ENCODE peak calls at places on chromosomes 4 and X, in five cellular contexts. One of them, this sample, is unnamed.

GRCh38 chrX:132231587-132231986 is 12.3 kb upstream of the RAP2C start:
- DNase-seq in AG10803: no peak
- DNase-seq in endothelial cell: no peak
- DNase-seq in NB4: peak
- DNase-seq in nephron progenitor cell: no peak
- DNase-seq in this sample: no peak

GRCh38 chr4:135694066-135694465 is 1492.5 kb upstream of the PABPC4L start:
- DNase-seq in AG10803: no peak
- DNase-seq in endothelial cell: no peak
- DNase-seq in NB4: no peak
- DNase-seq in nephron progenitor cell: no peak
- DNase-seq in this sample: no peak

GRCh38 chrX:118346258-118347094 is 570 bp downstream of the WDR44 start:
- DNase-seq in AG10803: no peak
- DNase-seq in endothelial cell: peak
- DNase-seq in NB4: peak
- DNase-seq in nephron progenitor cell: peak
- DNase-seq in this sample: peak

GRCh38 chrX:123830309-123830708 is 29.5 kb upstream of the XIAP start:
- DNase-seq in AG10803: peak
- DNase-seq in endothelial cell: no peak
- DNase-seq in NB4: peak
- DNase-seq in nephron progenitor cell: no peak
- DNase-seq in this sample: no peak

GRCh38 chr4:35934370-35934981 is 309.8 kb downstream of the ARAP2 start:
- DNase-seq in AG10803: peak
- DNase-seq in endothelial cell: no peak
- DNase-seq in NB4: peak
- DNase-seq in nephron progenitor cell: peak
- DNase-seq in this sample: no peak

GRCh38 chr4:40621592-40622512 is 7.8 kb downstream of the RBM47 start:
- DNase-seq in AG10803: peak
- DNase-seq in endothelial cell: no peak
- DNase-seq in NB4: peak
- DNase-seq in nephron progenitor cell: no peak
- DNase-seq in this sample: no peak

GRCh38 chr4:14863420-14864364 is 138.6 kb upstream of the CPEB2 start:
- DNase-seq in AG10803: peak
- DNase-seq in endothelial cell: no peak
- DNase-seq in NB4: no peak
- DNase-seq in nephron progenitor cell: no peak
- DNase-seq in this sample: no peak

GRCh38 chr4:149605601-149606378 is 209.9 kb downstream of the IQCM start:
- DNase-seq in AG10803: peak
- DNase-seq in endothelial cell: no peak
- DNase-seq in NB4: no peak
- DNase-seq in nephron progenitor cell: no peak
- DNase-seq in this sample: no peak

GRCh38 chr4:70651864-70652506 is 14.3 kb downstream of the JCHAIN start:
- DNase-seq in AG10803: peak
- DNase-seq in endothelial cell: no peak
- DNase-seq in NB4: peak
- DNase-seq in nephron progenitor cell: no peak
- DNase-seq in this sample: no peak

GRCh38 chr4:23966720-23967119 is 76.9 kb upstream of the PPARGC1A start:
- DNase-seq in AG10803: no peak
- DNase-seq in endothelial cell: no peak
- DNase-seq in NB4: peak
- DNase-seq in nephron progenitor cell: no peak
- DNase-seq in this sample: no peak

GRCh38 chr4:144667500-144667899 is 21.5 kb downstream of the HHIP start:
- DNase-seq in AG10803: no peak
- DNase-seq in endothelial cell: no peak
- DNase-seq in NB4: no peak
- DNase-seq in nephron progenitor cell: no peak
- DNase-seq in this sample: no peak

GRCh38 chr4:86302242-86302641 is 57.6 kb downstream of the MAPK10 start:
- DNase-seq in AG10803: peak
- DNase-seq in endothelial cell: peak
- DNase-seq in NB4: no peak
- DNase-seq in nephron progenitor cell: peak
- DNase-seq in this sample: no peak

GRCh38 chrX:46662594-46662993 is 89.0 kb downstream of the CHST7 start:
- DNase-seq in AG10803: no peak
- DNase-seq in endothelial cell: no peak
- DNase-seq in NB4: no peak
- DNase-seq in nephron progenitor cell: no peak
- DNase-seq in this sample: no peak

GRCh38 chrX:71541546-71542022 is 8.7 kb downstream of the OGT start:
- DNase-seq in AG10803: peak
- DNase-seq in endothelial cell: no peak
- DNase-seq in NB4: peak
- DNase-seq in nephron progenitor cell: no peak
- DNase-seq in this sample: no peak

GRCh38 chr4:14908635-14909034 is 93.6 kb upstream of the CPEB2 start:
- DNase-seq in AG10803: no peak
- DNase-seq in endothelial cell: no peak
- DNase-seq in NB4: no peak
- DNase-seq in nephron progenitor cell: no peak
- DNase-seq in this sample: no peak

GRCh38 chr4:14445882-14446281 is 556.4 kb upstream of the CPEB2 start:
- DNase-seq in AG10803: no peak
- DNase-seq in endothelial cell: no peak
- DNase-seq in NB4: no peak
- DNase-seq in nephron progenitor cell: no peak
- DNase-seq in this sample: no peak

GRCh38 chr4:108988514-108989195 is 225.8 kb upstream of the ETNPPL start:
- DNase-seq in AG10803: peak
- DNase-seq in endothelial cell: no peak
- DNase-seq in NB4: no peak
- DNase-seq in nephron progenitor cell: no peak
- DNase-seq in this sample: no peak

GRCh38 chr4:101119141-101119540 is 228.2 kb downstream of the PPP3CA start:
- DNase-seq in AG10803: no peak
- DNase-seq in endothelial cell: no peak
- DNase-seq in NB4: no peak
- DNase-seq in nephron progenitor cell: no peak
- DNase-seq in this sample: no peak

GRCh38 chrX:19855700-19856381 is 31.6 kb downstream of the SH3KBP1 start:
- DNase-seq in AG10803: peak
- DNase-seq in endothelial cell: no peak
- DNase-seq in NB4: no peak
- DNase-seq in nephron progenitor cell: no peak
- DNase-seq in this sample: no peak

GRCh38 chrX:41971346-41971745 is 48.0 kb upstream of the CASK start:
- DNase-seq in AG10803: no peak
- DNase-seq in endothelial cell: no peak
- DNase-seq in NB4: no peak
- DNase-seq in nephron progenitor cell: no peak
- DNase-seq in this sample: no peak

GRCh38 chr4:109078724-109079123 is 223.7 kb downstream of the COL25A1 start:
- DNase-seq in AG10803: peak
- DNase-seq in endothelial cell: no peak
- DNase-seq in NB4: no peak
- DNase-seq in nephron progenitor cell: no peak
- DNase-seq in this sample: no peak

GRCh38 chrX:72095370-72095769 is 36.3 kb downstream of the RTL5 start:
- DNase-seq in AG10803: no peak
- DNase-seq in endothelial cell: no peak
- DNase-seq in NB4: no peak
- DNase-seq in nephron progenitor cell: no peak
- DNase-seq in this sample: no peak

GRCh38 chr4:37662861-37663390 is 23.2 kb downstream of the RELL1 start:
- DNase-seq in AG10803: no peak
- DNase-seq in endothelial cell: no peak
- DNase-seq in NB4: no peak
- DNase-seq in nephron progenitor cell: no peak
- DNase-seq in this sample: no peak

GRCh38 chrX:25941087-25941486 is 197.1 kb upstream of the MAGEB18 start:
- DNase-seq in AG10803: peak
- DNase-seq in endothelial cell: no peak
- DNase-seq in NB4: no peak
- DNase-seq in nephron progenitor cell: no peak
- DNase-seq in this sample: no peak

GRCh38 chr4:20698820-20699219 is 1.4 kb upstream of the PACRGL start:
- DNase-seq in AG10803: no peak
- DNase-seq in endothelial cell: no peak
- DNase-seq in NB4: peak
- DNase-seq in nephron progenitor cell: no peak
- DNase-seq in this sample: no peak

GRCh38 chr4:89889289-89889688 is 5.4 kb upstream of the MMRN1 start:
- DNase-seq in AG10803: no peak
- DNase-seq in endothelial cell: peak
- DNase-seq in NB4: no peak
- DNase-seq in nephron progenitor cell: no peak
- DNase-seq in this sample: no peak

GRCh38 chr4:108171541-108172230 is 3.0 kb upstream of the LEF1 start:
- DNase-seq in AG10803: no peak
- DNase-seq in endothelial cell: peak
- DNase-seq in NB4: no peak
- DNase-seq in nephron progenitor cell: peak
- DNase-seq in this sample: peak

GRCh38 chrX:119721487-119721886 is 28.5 kb upstream of the SEPTIN6 start:
- DNase-seq in AG10803: no peak
- DNase-seq in endothelial cell: no peak
- DNase-seq in NB4: no peak
- DNase-seq in nephron progenitor cell: no peak
- DNase-seq in this sample: no peak

DNA sequence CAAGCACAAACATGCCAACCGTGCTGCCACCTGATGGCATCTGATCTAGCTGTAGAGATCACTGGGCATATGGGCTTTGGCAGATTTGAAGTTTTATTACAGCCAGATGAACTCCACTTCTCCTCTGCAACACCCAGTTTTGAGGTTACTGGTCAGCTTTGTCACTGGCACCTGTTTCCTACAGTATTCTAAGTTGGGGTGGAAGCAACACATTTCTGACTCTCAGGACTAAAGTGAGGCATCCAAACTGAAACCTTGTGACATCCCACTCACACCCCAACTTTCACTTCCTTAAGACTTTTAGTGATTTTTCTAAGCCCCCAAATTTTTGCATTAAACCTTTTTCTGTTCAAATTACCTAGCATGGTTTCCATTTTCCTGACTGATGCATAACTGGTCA is 115.1 kb upstream of the PCDH18 start:
- DNase-seq in AG10803: no peak
- DNase-seq in endothelial cell: no peak
- DNase-seq in NB4: no peak
- DNase-seq in nephron progenitor cell: no peak
- DNase-seq in this sample: no peak
- TF ChIP-seq CTCF in AG10803: no peak
- TF ChIP-seq CTCF in endothelial cell: no peak
- TF ChIP-seq CTCF in NB4: no peak
- TF ChIP-seq CTCF in nephron progenitor cell: no peak
- TF ChIP-seq CTCF in this sample: no peak

DNA sequence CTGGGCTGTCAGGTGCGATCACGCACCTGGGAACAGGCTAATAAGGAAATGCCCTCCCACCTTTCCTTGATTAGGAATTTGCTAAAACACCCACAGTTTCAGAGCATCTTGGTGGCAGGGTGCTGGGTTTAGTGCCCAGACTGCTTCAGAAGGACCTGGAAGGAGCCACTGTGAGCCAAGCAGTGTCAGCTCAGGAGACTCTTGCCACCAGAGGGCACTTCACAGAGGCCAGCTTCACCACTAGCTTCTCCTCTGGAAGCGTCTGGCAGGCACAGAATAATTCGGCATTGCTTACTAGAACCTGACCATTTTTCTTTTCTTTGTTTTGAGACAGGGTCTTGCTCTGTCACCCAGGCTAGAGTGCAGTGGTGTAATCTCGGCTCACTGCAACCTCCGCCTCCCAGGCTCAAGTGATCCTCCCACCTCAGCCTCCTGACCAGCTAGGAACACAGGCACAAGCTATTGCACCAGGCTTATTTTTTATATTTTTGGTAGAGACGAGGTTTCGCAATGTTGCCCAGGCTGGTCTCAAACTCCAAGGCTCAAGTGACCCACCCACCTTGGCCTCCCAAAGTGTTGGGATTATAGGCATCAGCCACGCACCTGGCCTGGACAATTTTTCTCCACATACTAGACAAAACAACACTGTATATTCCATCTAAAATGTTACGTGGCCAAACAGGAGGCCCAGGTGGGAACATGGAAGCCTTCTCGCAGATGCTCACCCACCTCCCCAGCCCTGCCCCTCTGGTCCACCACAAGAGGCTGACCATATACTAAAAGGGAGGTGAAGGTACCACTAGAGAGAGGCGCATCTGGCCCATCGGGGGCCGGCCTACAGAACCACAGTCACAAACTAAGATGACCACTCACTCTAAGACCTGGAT is 14.1 kb downstream of the NOP14 start:
- DNase-seq in AG10803: peak
- DNase-seq in endothelial cell: peak
- DNase-seq in NB4: peak
- DNase-seq in nephron progenitor cell: no peak
- DNase-seq in this sample: no peak
- TF ChIP-seq CTCF in AG10803: peak
- TF ChIP-seq CTCF in endothelial cell: no peak
- TF ChIP-seq CTCF in NB4: peak
- TF ChIP-seq CTCF in nephron progenitor cell: peak
- TF ChIP-seq CTCF in this sample: peak

DNA sequence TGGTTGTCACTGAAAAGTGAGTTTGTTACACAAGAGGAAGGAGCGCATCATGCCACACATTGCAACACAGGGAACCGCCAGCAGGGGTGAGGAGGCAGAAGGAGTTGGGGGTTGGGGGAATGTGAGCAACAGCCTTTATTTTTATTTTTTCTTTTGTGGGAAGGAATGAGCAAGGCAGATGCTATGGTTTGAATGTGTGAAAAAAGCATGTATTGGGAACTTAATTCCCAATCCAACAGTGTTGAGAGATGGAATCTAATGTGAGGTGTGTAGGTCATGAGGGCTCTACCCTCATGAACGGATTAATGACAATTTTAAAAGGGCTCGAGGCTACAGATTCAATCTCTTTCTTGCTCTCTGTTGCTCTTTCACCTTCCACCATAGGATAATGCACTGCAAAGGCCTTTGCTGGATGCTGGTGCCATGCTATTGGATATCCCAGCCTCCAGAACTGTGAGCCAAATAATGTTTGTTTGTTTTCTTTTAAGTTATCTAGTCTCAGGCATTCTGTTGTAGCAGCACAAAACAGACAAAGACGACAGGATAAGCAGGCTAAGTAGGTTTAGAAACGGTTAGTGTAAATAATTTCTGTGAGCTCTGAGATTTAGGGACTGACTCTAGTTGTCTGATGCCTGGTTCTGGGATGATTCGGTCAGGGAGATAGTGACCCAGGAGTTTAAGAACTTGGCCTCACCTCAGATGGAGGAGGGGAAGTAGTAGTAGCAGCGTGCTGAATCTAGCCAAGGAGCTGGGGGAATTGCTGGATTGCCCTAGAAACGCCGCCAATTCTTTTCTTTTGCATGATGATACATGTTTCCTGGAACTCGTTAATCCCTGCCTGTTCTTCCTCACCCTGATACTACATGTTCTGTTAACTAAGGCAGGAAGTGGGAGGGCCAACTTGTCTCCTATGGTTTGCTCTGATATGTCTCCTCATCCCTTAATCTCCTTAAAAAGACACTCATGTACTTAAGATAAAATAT is 156.6 kb upstream of the CTSO start:
- DNase-seq in AG10803: peak
- DNase-seq in endothelial cell: no peak
- DNase-seq in NB4: peak
- DNase-seq in nephron progenitor cell: no peak
- DNase-seq in this sample: no peak
- TF ChIP-seq CTCF in AG10803: peak
- TF ChIP-seq CTCF in endothelial cell: peak
- TF ChIP-seq CTCF in NB4: no peak
- TF ChIP-seq CTCF in nephron progenitor cell: no peak
- TF ChIP-seq CTCF in this sample: peak

GRCh38 chrX:136954930-136955329 is 74.4 kb upstream of the RBMX start:
- DNase-seq in AG10803: peak
- DNase-seq in endothelial cell: no peak
- DNase-seq in NB4: peak
- DNase-seq in nephron progenitor cell: no peak
- DNase-seq in this sample: no peak
- TF ChIP-seq CTCF in AG10803: peak
- TF ChIP-seq CTCF in endothelial cell: peak
- TF ChIP-seq CTCF in NB4: peak
- TF ChIP-seq CTCF in nephron progenitor cell: peak
- TF ChIP-seq CTCF in this sample: peak